ENCODE peak calls at places on chromosomes 7 and 10, in six cellular contexts. Y is SK-N-SH, O is GM12878, G is IMR-90, J is K562, Q is HepG2. A is an unnamed sample.
A peak's percentile ranks its signal among the peaks of the same experiment; 100 is the strongest.

GRCh38 chr7:13041368-13041988 is 354.0 kb downstream of the ARL4A start:
- DNase-seq in Y (no peak), O (no peak), G (no peak), J (no peak), Q (no peak), A (no peak)

GRCh38 chr7:74032191-74032490 is 4.2 kb downstream of the ELN start:
- DNase-seq in Y (no peak), O (no peak), G (peak; percentile 77), J (no peak), Q (no peak), A (no peak)

GRCh38 chr10:97336446-97336845 is 1.9 kb upstream of the FRAT2 start:
- DNase-seq in Y (no peak), O (no peak), G (peak; percentile 13), J (no peak), Q (no peak), A (no peak)

GRCh38 chr7:135672560-135673359 is 10.4 kb downstream of the STMP1 start:
- DNase-seq in Y (peak; percentile 70), O (no peak), G (peak; percentile 84), J (peak; percentile 66), Q (peak; percentile 48), A (peak; percentile 61)

GRCh38 chr10:26380815-26381214 is 57.3 kb upstream of the APBB1IP start:
- DNase-seq in Y (no peak), O (no peak), G (no peak), J (no peak), Q (no peak), A (peak; percentile 75)

GRCh38 chr7:27165089-27165654 is at the start of gene HOXA9:
- DNase-seq in Y (no peak), O (no peak), G (peak; percentile 61), J (no peak), Q (no peak), A (no peak)

GRCh38 chr10:14254368-14254767 is 76.4 kb downstream of the FRMD4A start:
- DNase-seq in Y (no peak), O (no peak), G (no peak), J (no peak), Q (no peak), A (no peak)

GRCh38 chr10:84233940-84234339 is 7.4 kb downstream of the LRIT1 start:
- DNase-seq in Y (no peak), O (no peak), G (no peak), J (no peak), Q (no peak), A (no peak)

GRCh38 chr7:101085000-101085948 is at the start of gene TRIM56:
- DNase-seq in Y (peak; percentile 75), O (peak; percentile 49), G (peak; percentile 74), J (peak; percentile 97), Q (peak; percentile 79), A (peak; percentile 84)

GRCh38 chr7:147483634-147484292 is 1106.8 kb upstream of the C7orf33 start:
- DNase-seq in Y (no peak), O (no peak), G (peak; percentile 50), J (no peak), Q (no peak), A (no peak)

GRCh38 chr7:91292506-91292905 is 28.3 kb downstream of the FZD1 start:
- DNase-seq in Y (no peak), O (no peak), G (no peak), J (no peak), Q (no peak), A (no peak)

GRCh38 chr10:96275685-96276418 is 4.5 kb upstream of the BLNK start:
- DNase-seq in Y (no peak), O (no peak), G (no peak), J (no peak), Q (no peak), A (no peak)

GRCh38 chr10:86305521-86305920 is 61.1 kb downstream of the GRID1 start:
- DNase-seq in Y (no peak), O (no peak), G (no peak), J (no peak), Q (no peak), A (no peak)
- H3K4me3 ChIP-seq in Y (no peak overlapping the region), O (no peak overlapping the region), G (no peak overlapping the region), J (no peak overlapping the region), Q (no peak overlapping the region), A (no peak overlapping the region)

GRCh38 chr7:2142386-2142785 is 90.4 kb downstream of the MAD1L1 start:
- DNase-seq in Y (no peak), O (no peak), G (no peak), J (no peak), Q (no peak), A (no peak)

GRCh38 chr7:2139004-2139652 is 93.6 kb downstream of the MAD1L1 start:
- DNase-seq in Y (no peak), O (no peak), G (no peak), J (no peak), Q (no peak), A (no peak)

GRCh38 chr7:2141011-2141410 is 91.7 kb downstream of the MAD1L1 start:
- DNase-seq in Y (no peak), O (no peak), G (no peak), J (no peak), Q (no peak), A (no peak)

GRCh38 chr7:2141656-2142055 is 91.1 kb downstream of the MAD1L1 start:
- DNase-seq in Y (no peak), O (no peak), G (no peak), J (no peak), Q (no peak), A (no peak)

GRCh38 chr7:2140216-2140870 is 92.4 kb downstream of the MAD1L1 start:
- DNase-seq in Y (no peak), O (no peak), G (no peak), J (no peak), Q (no peak), A (no peak)
- TF ChIP-seq SMC3 in Y (no peak), O (no peak), G (no peak), J (no peak), Q (no peak), A (no peak)

GRCh38 chr7:42217548-42217947 is 19.5 kb downstream of the GLI3 start:
- DNase-seq in Y (no peak), O (no peak), G (no peak), J (no peak), Q (no peak), A (no peak)
- H3K4me3 ChIP-seq in Y (no peak overlapping the region), O (no peak overlapping the region), G (no peak overlapping the region), J (no peak overlapping the region), Q (no peak overlapping the region), A (no peak overlapping the region)

GRCh38 chr7:35519971-35520809 is 174.7 kb downstream of the HERPUD2 start:
- DNase-seq in Y (peak; percentile 84), O (peak; percentile 4), G (peak; percentile 52), J (peak; percentile 74), Q (peak; percentile 45), A (peak; percentile 71)
- TF ChIP-seq SMC3 in Y (peak; percentile 97), O (peak; percentile 72), G (peak; percentile 61), J (peak; percentile 48), Q (peak; percentile 78), A (peak; percentile 72)

GRCh38 chr10:70354566-70355233 is 27.7 kb downstream of the LRRC20 start:
- DNase-seq in Y (peak; percentile 49), O (no peak), G (no peak), J (no peak), Q (no peak), A (no peak)
- H3K4me3 ChIP-seq in Y (no peak overlapping the region), O (peak overlapping the region; percentile 36), G (no peak overlapping the region), J (no peak overlapping the region), Q (no peak overlapping the region), A (no peak overlapping the region)

DNA sequence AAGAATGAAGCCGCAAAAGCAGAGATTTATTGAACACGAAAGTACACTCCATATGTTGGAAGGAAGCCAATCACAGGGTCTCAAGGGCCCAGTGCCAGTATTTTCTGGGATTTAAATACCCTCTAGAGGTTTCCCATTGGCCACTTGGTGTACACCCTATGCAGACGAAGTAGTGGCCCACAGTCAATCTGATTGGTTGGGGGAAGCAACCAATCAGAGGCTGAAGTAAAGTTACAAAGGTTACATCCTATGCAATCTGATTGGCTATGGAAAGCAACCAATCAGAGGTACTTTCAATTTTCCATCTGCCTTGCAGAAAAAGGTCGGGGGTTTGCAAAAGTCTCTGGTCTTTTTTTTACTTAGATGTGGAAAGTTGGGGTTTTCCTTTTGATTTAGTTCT is 481.3 kb upstream of the NRP1 start:
- DNase-seq in Y (no peak), O (no peak), G (no peak), J (no peak), Q (no peak), A (no peak)
- TF ChIP-seq SMC3 in Y (no peak), O (no peak), G (no peak), J (no peak), Q (no peak), A (no peak)

GRCh38 chr7:123201901-123202300 is 2.1 kb upstream of the SLC13A1 start:
- DNase-seq in Y (no peak), O (no peak), G (no peak), J (no peak), Q (no peak), A (no peak)

GRCh38 chr7:123204206-123204835 is 4.6 kb upstream of the SLC13A1 start:
- DNase-seq in Y (no peak), O (no peak), G (no peak), J (no peak), Q (no peak), A (no peak)

GRCh38 chr7:123199869-123200268 is at the start of gene SLC13A1:
- DNase-seq in Y (no peak), O (no peak), G (no peak), J (no peak), Q (no peak), A (no peak)

GRCh38 chr7:123198111-123198510 is 1.7 kb downstream of the SLC13A1 start:
- DNase-seq in Y (no peak), O (no peak), G (no peak), J (no peak), Q (no peak), A (no peak)

DNA sequence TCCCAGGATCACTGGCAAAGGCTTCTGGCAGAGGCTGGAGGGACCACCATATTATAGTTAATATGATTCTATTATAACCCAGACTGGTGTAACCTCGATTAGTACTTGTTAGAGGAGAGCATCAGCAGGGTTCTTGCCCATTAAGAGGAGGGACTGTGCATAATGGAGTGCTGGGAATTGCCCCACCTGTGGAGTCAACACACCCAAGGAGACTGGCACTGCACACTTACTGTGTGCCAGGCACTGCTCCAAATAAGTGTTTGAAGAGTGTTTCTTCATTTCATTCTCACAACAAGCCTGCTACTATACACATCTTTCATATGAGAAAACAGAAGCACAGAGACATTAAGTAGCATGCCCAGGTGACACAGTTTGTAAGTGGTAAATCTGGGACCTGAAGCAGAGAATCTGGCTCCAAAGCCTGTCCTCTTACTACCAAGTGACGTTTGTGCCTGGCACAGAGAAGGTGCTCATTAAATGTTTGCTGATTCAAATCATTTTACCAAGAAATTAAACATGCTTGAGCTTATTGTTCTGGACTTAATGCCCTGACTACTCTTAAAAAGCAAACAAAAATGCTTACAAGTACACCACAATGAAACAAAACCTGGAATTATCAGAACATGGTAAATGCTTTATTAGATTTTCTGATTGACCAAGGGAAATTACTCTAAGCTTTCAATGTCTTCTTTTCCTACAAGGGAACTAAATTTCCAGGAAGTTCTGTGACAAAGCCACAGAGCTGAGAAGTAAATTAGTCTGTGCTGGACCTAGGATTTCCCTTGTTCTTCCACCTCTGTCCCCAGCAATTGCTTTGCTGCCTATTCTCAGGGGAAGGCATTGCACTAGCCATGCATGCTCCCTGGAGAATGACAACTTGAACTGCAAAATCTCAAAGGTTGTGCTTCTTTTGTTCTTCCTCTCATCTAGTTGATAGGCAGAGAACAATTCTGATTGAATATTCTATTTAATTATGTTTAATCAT is 809 bp downstream of the SLC13A1 start:
- DNase-seq in Y (no peak), O (no peak), G (no peak), J (no peak), Q (no peak), A (no peak)
- H3K4me3 ChIP-seq in Y (no peak overlapping the region), O (no peak overlapping the region), G (no peak overlapping the region), J (no peak overlapping the region), Q (no peak overlapping the region), A (no peak overlapping the region)

GRCh38 chr7:33248663-33249062 is 119.3 kb downstream of the BBS9 start:
- DNase-seq in Y (no peak), O (no peak), G (peak; percentile 7), J (no peak), Q (peak; percentile 62), A (no peak)

GRCh38 chr7:33243319-33243881 is 114.0 kb downstream of the BBS9 start:
- DNase-seq in Y (peak; percentile 57), O (no peak), G (peak; percentile 70), J (peak; percentile 12), Q (peak; percentile 48), A (peak; percentile 36)
- TF ChIP-seq SMC3 in Y (peak; percentile 87), O (peak; percentile 56), G (peak; percentile 80), J (no peak), Q (peak; percentile 70), A (peak; percentile 80)